ENCODE peak calls at places on chromosomes 6 and 20, in five cellular contexts. I, B, F, T and J are unnamed samples.

GRCh38 chr6:43948527-43949450 is 178.5 kb downstream of the MRPL14 start:
- DNase-seq in I (no peak), B (no peak), F (no peak), T (peak), J (no peak)

GRCh38 chr20:58982406-58983114 is 1.5 kb downstream of the NELFCD start:
- DNase-seq in I (peak), B (no peak), F (no peak), T (no peak), J (peak)

GRCh38 chr6:112796712-112797111 is 449.6 kb downstream of the RFPL4B start:
- DNase-seq in I (no peak), B (no peak), F (no peak), T (no peak), J (no peak)

GRCh38 chr6:132527791-132528190 is 10.3 kb upstream of the TAAR9 start:
- DNase-seq in I (no peak), B (peak), F (no peak), T (peak), J (no peak)

GRCh38 chr6:116945809-116946208 is 68.8 kb downstream of the RFX6 start:
- DNase-seq in I (no peak), B (peak), F (no peak), T (no peak), J (no peak)

GRCh38 chr6:167331565-167331964 is 6.7 kb downstream of the TTLL2 start:
- DNase-seq in I (no peak), B (no peak), F (no peak), T (no peak), J (no peak)

GRCh38 chr6:144912474-144912873 is 627.3 kb downstream of the UTRN start:
- DNase-seq in I (no peak), B (peak), F (no peak), T (peak), J (no peak)

GRCh38 chr6:122589115-122589514 is 21.1 kb upstream of the PKIB start:
- DNase-seq in I (no peak), B (peak), F (no peak), T (peak), J (no peak)

GRCh38 chr20:20731945-20732296 is 19.5 kb upstream of the RALGAPA2 start:
- DNase-seq in I (no peak), B (peak), F (no peak), T (peak), J (no peak)

GRCh38 chr6:129608886-129609540 is 101.0 kb downstream of the ARHGAP18 start:
- DNase-seq in I (no peak), B (no peak), F (no peak), T (no peak), J (no peak)

GRCh38 chr6:89023591-89024441 is 56.7 kb upstream of the PNRC1 start:
- DNase-seq in I (no peak), B (peak), F (no peak), T (peak), J (no peak)

GRCh38 chr6:6966569-6966968 is 141.2 kb upstream of the RREB1 start:
- DNase-seq in I (no peak), B (no peak), F (no peak), T (no peak), J (no peak)